ENCODE peak calls at places on chromosomes 11 and 22, in seven cellular contexts. Q, H, U, N, G, J and M are unnamed samples.

GRCh38 chr22:33917744-33918406 is 2.4 kb downstream of the LARGE1 start:
- DNase-seq in H (no peak), Q (no peak), U (no peak), G (no peak), J (no peak), N (no peak), M (no peak)

GRCh38 chr11:119192111-119192510 is 6.8 kb downstream of the NHERF4 start:
- DNase-seq in N (no peak), G (no peak), Q (no peak), J (no peak), H (no peak), U (no peak), M (no peak)

GRCh38 chr11:32374261-32374711 is 61.1 kb downstream of the WT1 start:
- DNase-seq in G (no peak), H (no peak), U (peak), N (no peak), Q (peak), J (no peak), M (no peak)

GRCh38 chr11:61335355-61335710 is 2.3 kb downstream of the TKFC start:
- DNase-seq in G (no peak), J (no peak), H (no peak), N (no peak), U (no peak), Q (no peak), M (no peak)

GRCh38 chr11:86698634-86699033 is 26.2 kb upstream of the ME3 start:
- DNase-seq in Q (no peak), H (no peak), N (no peak), J (no peak), U (no peak), G (no peak), M (no peak)

GRCh38 chr11:45483361-45483760 is 182.1 kb downstream of the CHST1 start:
- DNase-seq in Q (no peak), H (no peak), U (no peak), G (no peak), J (no peak), N (no peak), M (no peak)

GRCh38 chr22:19478466-19479357 is at the start of gene UFD1:
- DNase-seq in J (peak), H (peak), Q (peak), N (peak), G (peak), U (peak), M (peak)

GRCh38 chr22:48180631-48181030 is 1418.2 kb downstream of the TBC1D22A start:
- DNase-seq in N (no peak), Q (no peak), G (no peak), U (no peak), H (no peak), J (no peak), M (no peak)

GRCh38 chr22:37254867-37255233 is 10.8 kb upstream of the RAC2 start:
- DNase-seq in J (no peak), G (peak), H (no peak), N (no peak), Q (no peak), U (no peak), M (no peak)

GRCh38 chr11:21861314-21861713 is 331.6 kb upstream of the ANO5 start:
- DNase-seq in J (no peak), H (no peak), U (no peak), G (no peak), Q (no peak), N (no peak), M (no peak)

GRCh38 chr11:110587972-110588371 is 124.3 kb downstream of the ARHGAP20 start:
- DNase-seq in N (no peak), Q (no peak), H (no peak), U (no peak), J (no peak), G (no peak), M (no peak)